ENCODE peak calls at places on chromosomes 4 and X, in four cellular contexts. D, G, S and L are unnamed samples.

GRCh38 chr4:149160370-149160769 is 655.3 kb downstream of the IQCM start:
- DNase-seq in D (no peak), G (no peak), S (no peak), L (no peak)

GRCh38 chr4:55347610-55348228 is 1.7 kb downstream of the SRD5A3 start:
- DNase-seq in D (peak), G (no peak), S (no peak), L (no peak)

GRCh38 chrX:46582964-46583363 is 9.4 kb downstream of the CHST7 start:
- DNase-seq in D (no peak), G (no peak), S (no peak), L (peak)

GRCh38 chr4:78557841-78558240 is 6.3 kb downstream of the ANXA3 start:
- DNase-seq in D (no peak), G (no peak), S (no peak), L (no peak)

GRCh38 chr4:3248811-3249661 is at the start of gene MSANTD1:
- DNase-seq in D (no peak), G (no peak), S (no peak), L (no peak)

GRCh38 chr4:134905061-134905460 is 703.5 kb upstream of the PABPC4L start:
- DNase-seq in D (no peak), G (no peak), S (no peak), L (no peak)

GRCh38 chr4:60879135-60879701 is 320.9 kb upstream of the ADGRL3 start:
- DNase-seq in D (no peak), G (no peak), S (no peak), L (no peak)

GRCh38 chr4:30720656-30721352 is 635 bp downstream of the PCDH7 start:
- DNase-seq in D (no peak), G (no peak), S (no peak), L (peak)

GRCh38 chr4:61301285-61301684 is 101.2 kb downstream of the ADGRL3 start:
- DNase-seq in D (no peak), G (no peak), S (no peak), L (no peak)

GRCh38 chr4:73801692-73802091 is 34.8 kb upstream of the CXCL6 start:
- DNase-seq in D (no peak), G (no peak), S (no peak), L (no peak)

GRCh38 chrX:153226344-153227190 is 47.5 kb downstream of the MAGEA1 start:
- DNase-seq in D (peak), G (peak), S (no peak), L (peak)

GRCh38 chr4:129570326-129570725 is 474.4 kb downstream of the C4orf33 start:
- DNase-seq in D (no peak), G (no peak), S (no peak), L (no peak)
- TF ChIP-seq PHF8 in D (no peak), G (no peak), S (no peak), L (no peak)

DNA sequence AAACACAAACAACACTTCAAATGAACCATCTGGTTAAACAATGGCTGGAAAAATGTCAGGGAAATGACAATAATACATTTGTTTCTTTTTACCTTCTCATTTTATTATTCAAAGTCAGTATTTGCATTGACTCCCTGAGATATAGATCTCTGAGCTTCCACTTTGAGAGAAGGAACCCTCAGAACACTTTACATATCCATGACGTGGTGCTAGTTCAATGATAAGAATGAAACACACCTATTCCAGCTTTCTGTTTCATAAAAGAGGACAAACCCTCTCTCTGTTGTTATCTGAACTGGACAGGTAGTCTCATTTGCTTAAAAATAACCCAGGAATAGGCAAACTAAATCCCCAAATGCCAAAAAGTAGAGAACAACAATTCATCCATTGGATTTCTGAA is 65.3 kb upstream of the CCSER1 start:
- DNase-seq in D (no peak), G (no peak), S (no peak), L (no peak)
- TF ChIP-seq PHF8 in D (no peak), G (no peak), S (no peak), L (no peak)

DNA sequence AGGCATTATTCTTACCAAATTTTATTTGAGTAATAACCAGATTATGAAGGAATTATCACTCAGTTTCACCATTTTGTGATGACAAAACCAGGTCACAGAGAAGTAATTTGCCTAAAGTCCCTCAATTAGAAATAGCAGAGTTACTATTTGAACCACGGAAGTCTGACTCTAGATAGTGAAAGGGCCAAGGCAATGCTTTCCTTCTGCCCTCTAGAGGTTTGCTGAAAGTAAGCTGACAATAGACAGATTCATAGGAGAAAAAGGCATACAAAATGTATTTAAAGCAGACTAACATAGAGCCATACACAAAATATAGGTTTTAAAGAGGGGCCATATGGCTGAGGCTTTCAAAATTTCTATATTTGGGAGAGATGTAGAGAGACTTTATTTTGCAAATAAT is 43.1 kb downstream of the CXXC4 start:
- DNase-seq in D (no peak), G (no peak), S (no peak), L (no peak)
- TF ChIP-seq PHF8 in D (no peak), G (no peak), S (no peak), L (no peak)

DNA sequence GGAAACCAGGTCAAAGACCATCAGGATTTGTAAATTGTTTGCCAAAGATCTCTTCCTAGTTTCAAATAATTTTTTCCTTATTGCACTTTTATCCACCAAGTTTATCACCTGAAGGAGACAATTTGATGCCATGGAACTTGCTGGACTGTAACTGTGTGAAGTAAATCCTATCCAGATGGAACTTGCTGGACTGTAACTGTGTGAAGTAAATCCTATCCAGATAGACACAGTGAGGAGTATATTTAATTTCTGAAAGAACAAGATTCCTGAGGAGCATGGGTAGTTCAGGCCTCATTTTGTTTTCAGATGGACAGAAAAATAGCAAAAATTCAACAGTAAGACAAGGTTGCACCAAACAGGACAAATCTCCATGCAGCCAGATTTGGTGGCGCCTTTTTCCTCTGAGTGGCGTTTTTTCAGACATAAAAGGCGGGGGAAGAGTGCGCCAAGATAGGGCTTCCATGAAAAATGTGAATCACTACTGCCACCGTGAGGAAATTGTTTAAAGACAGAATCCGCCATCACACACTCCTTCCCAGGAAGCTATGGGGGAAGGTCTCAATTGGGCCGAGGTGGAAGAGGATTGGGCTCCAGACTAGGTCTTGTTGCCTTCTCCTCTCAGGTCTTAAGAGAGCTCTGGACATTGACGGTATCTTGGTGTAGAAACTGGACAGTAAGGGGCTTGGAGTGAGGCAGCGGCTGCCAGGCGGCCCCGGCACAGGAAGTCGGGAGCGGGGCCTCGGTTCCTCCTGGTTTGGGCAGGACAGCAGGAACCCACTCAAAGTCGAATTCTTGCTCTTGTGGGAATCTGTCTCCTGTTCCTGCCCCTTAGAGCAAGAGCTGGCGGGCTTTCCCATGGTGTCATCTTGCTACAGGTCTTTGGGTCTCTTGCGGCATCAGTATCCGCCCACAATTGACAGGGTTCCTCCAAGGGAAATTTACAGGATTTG is 234.7 kb downstream of the OR13H1 start:
- DNase-seq in D (no peak), G (no peak), S (no peak), L (peak)
- TF ChIP-seq PHF8 in D (no peak), G (no peak), S (no peak), L (no peak)

GRCh38 chr4:140423106-140423505 is 4.3 kb downstream of the CLGN start:
- DNase-seq in D (no peak), G (no peak), S (no peak), L (no peak)

GRCh38 chr4:140427919-140428471 is 547 bp upstream of the CLGN start:
- DNase-seq in D (no peak), G (no peak), S (peak), L (no peak)

GRCh38 chr4:140427104-140427918 is at the start of gene CLGN:
- DNase-seq in D (peak), G (peak), S (peak), L (peak)

DNA sequence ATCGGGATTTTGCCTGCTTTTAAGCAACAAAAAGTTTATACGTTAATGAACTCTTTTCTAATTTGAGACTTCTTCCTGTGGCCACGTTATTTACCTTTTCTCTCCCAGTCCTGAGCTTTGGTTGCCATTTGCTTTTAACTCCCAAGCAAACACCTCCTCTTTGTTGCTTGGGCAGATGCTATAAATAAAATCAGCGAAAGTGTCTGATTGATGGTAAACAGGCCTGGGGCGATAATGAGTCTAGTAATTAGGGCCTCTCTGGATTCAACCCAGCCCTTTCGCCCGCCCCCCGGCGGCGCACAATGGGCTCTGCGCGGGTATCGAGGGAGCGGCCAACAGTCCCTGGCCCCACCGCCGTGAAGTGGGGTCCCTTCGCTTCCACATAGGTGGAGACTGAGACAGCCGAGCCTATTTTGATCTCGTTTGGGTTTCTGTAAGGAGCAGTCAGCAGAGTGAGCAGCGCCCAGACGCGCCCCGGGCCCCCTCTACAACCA is 791 bp downstream of the CLGN start:
- DNase-seq in D (peak), G (no peak), S (peak), L (no peak)
- TF ChIP-seq PHF8 in D (no peak), G (no peak), S (no peak), L (no peak)

GRCh38 chr4:48831532-48832015 is 686 bp downstream of the OCIAD1 start:
- DNase-seq in D (no peak), G (no peak), S (no peak), L (no peak)
- TF ChIP-seq PHF8 in D (no peak), G (no peak), S (no peak), L (peak)

DNA sequence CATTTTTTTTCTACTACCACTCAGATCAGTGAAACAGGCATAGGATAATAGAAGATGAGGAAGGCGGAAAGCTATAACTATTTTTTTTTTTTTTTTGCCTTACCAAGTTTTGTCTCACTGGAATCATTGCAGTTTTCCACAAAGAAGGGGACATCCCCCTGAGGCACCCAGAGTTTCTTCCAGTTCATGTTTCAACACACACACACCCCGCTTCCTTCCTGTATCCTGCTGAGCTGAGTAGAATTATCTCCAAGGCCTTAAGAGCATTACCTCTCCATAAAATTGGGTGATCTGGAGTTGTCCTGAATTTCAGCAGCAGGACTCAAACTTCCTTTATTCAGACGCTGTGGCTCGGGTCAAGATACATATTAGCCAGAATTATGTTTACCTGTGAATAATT is 111.9 kb downstream of the PALLD start:
- DNase-seq in D (no peak), G (no peak), S (no peak), L (no peak)
- TF ChIP-seq PHF8 in D (no peak), G (no peak), S (no peak), L (no peak)